ENCODE peak calls at places on chromosome 6, in eight cellular contexts. S, C, U, M, Y, T, G and P are unnamed samples.

GRCh38 chr6:132715204-132715603 is 1.3 kb upstream of the VNN1 start:
- DNase-seq in Y (peak; percentile 50), T (peak; percentile 74), S (no peak), C (no peak), G (peak; percentile 69), U (no peak), M (peak; percentile 91), P (peak; percentile 83)

GRCh38 chr6:41811095-41811494 is 23.6 kb downstream of the TOMM6 start:
- DNase-seq in M (no peak), T (no peak), U (no peak), S (no peak), G (no peak), Y (no peak), C (no peak), P (no peak)

GRCh38 chr6:150599199-150600002 is at the start of gene PLEKHG1:
- DNase-seq in M (no peak), Y (peak; percentile 83), S (peak; percentile 78), T (peak; percentile 83), C (peak; percentile 26), G (peak; percentile 88), U (no peak), P (peak; percentile 16)

GRCh38 chr6:73580247-73581149 is 59.7 kb upstream of the EEF1A1 start:
- DNase-seq in U (peak; percentile 61), C (peak; percentile 11), S (no peak), T (peak; percentile 90), G (peak; percentile 71), M (peak; percentile 97), Y (peak; percentile 94), P (peak; percentile 98)

GRCh38 chr6:82484737-82485650 is 121.4 kb downstream of the TPBG start:
- DNase-seq in C (no peak), Y (no peak), M (no peak), U (no peak), S (no peak), G (no peak), T (no peak), P (no peak)

GRCh38 chr6:87237804-87238203 is 82.4 kb downstream of the ZNF292 start:
- DNase-seq in Y (peak; percentile 37), G (peak; percentile 14), U (peak; percentile 28), M (peak; percentile 36), S (no peak), C (no peak), T (peak; percentile 63), P (peak; percentile 43)

GRCh38 chr6:136613477-136613876 is 63.3 kb upstream of the MAP7 start:
- DNase-seq in U (no peak), Y (no peak), T (no peak), S (no peak), M (no peak), C (no peak), G (no peak), P (no peak)

GRCh38 chr6:133128191-133128590 is 113.0 kb upstream of the EYA4 start:
- DNase-seq in U (no peak), T (no peak), G (no peak), Y (no peak), S (no peak), M (no peak), C (no peak), P (peak; percentile 7)

GRCh38 chr6:42970859-42971612 is 7.9 kb downstream of the PEX6 start:
- DNase-seq in Y (no peak), G (no peak), U (no peak), S (no peak), C (no peak), T (peak; percentile 35), M (peak; percentile 41), P (peak; percentile 65)

GRCh38 chr6:161301338-161301737 is 27.5 kb upstream of the AGPAT4 start:
- DNase-seq in U (no peak), Y (no peak), S (no peak), T (peak; percentile 84), M (peak; percentile 98), G (no peak), C (no peak), P (peak; percentile 81)

GRCh38 chr6:81937296-81937937 is 184.9 kb upstream of the TENT5A start:
- DNase-seq in T (peak; percentile 16), S (no peak), M (no peak), C (no peak), Y (peak; percentile 2), U (no peak), G (no peak), P (peak; percentile 61)

GRCh38 chr6:158630944-158631616 is 13.5 kb downstream of the DYNLT1 start:
- DNase-seq in M (no peak), U (no peak), G (no peak), T (peak; percentile 75), Y (no peak), C (no peak), S (no peak), P (no peak)

GRCh38 chr6:81751388-81752083 is 945 bp downstream of the TENT5A start:
- DNase-seq in U (no peak), T (peak; percentile 40), S (no peak), M (peak; percentile 48), G (peak; percentile 19), C (peak; percentile 9), Y (no peak), P (peak; percentile 69)

GRCh38 chr6:54878705-54879104 is 32.1 kb downstream of the FAM83B start:
- DNase-seq in T (no peak), G (peak; percentile 9), M (no peak), S (no peak), C (no peak), U (no peak), Y (no peak), P (no peak)

GRCh38 chr6:56445818-56446217 is 196.9 kb downstream of the DST start:
- DNase-seq in U (no peak), Y (no peak), C (no peak), G (no peak), T (no peak), M (no peak), S (no peak), P (no peak)

GRCh38 chr6:113857565-113858066 is 471 bp downstream of the MARCKS start:
- DNase-seq in T (peak; percentile 58), S (no peak), M (peak; percentile 21), Y (no peak), U (no peak), C (no peak), G (peak; percentile 25), P (no peak)